ENCODE peak calls at places on chromosomes 3 and 15, in five cellular contexts. One of them, this sample, is unnamed.

GRCh38 chr3:42979044-42979962 is at the start of gene GASK1A:
- DNase-seq in AG08395: peak
- DNase-seq in right cardiac atrium: peak
- DNase-seq in HuH-7.5: peak
- DNase-seq in activated T-cell treated with anti-CD3 and anti-CD28 coated beads for 24 hours: no peak
- DNase-seq in this sample: no peak

GRCh38 chr3:73661262-73661661 is 36.5 kb upstream of the PDZRN3 start:
- DNase-seq in AG08395: peak
- DNase-seq in right cardiac atrium: no peak
- DNase-seq in HuH-7.5: no peak
- DNase-seq in activated T-cell treated with anti-CD3 and anti-CD28 coated beads for 24 hours: no peak
- DNase-seq in this sample: no peak

GRCh38 chr3:136664771-136665170 is 87.4 kb downstream of the STAG1 start:
- DNase-seq in HuH-7.5: no peak
- DNase-seq in AG08395: no peak
- DNase-seq in activated T-cell treated with anti-CD3 and anti-CD28 coated beads for 24 hours: no peak
- DNase-seq in right cardiac atrium: no peak
- DNase-seq in this sample: no peak

GRCh38 chr3:134650431-134651346 is at the start of gene KY:
- DNase-seq in HuH-7.5: no peak
- DNase-seq in activated T-cell treated with anti-CD3 and anti-CD28 coated beads for 24 hours: no peak
- DNase-seq in right cardiac atrium: peak
- DNase-seq in AG08395: peak
- DNase-seq in this sample: no peak

GRCh38 chr15:91866371-91866905 is 12.9 kb downstream of the SLCO3A1 start:
- DNase-seq in right cardiac atrium: no peak
- DNase-seq in activated T-cell treated with anti-CD3 and anti-CD28 coated beads for 24 hours: no peak
- DNase-seq in HuH-7.5: no peak
- DNase-seq in AG08395: no peak
- DNase-seq in this sample: no peak

GRCh38 chr3:165903885-165904284 is 66.7 kb upstream of the BCHE start:
- DNase-seq in activated T-cell treated with anti-CD3 and anti-CD28 coated beads for 24 hours: no peak
- DNase-seq in HuH-7.5: no peak
- DNase-seq in AG08395: no peak
- DNase-seq in right cardiac atrium: no peak
- DNase-seq in this sample: no peak

GRCh38 chr3:72756900-72757299 is 91.3 kb downstream of the SHQ1 start:
- DNase-seq in activated T-cell treated with anti-CD3 and anti-CD28 coated beads for 24 hours: peak
- DNase-seq in HuH-7.5: no peak
- DNase-seq in right cardiac atrium: no peak
- DNase-seq in AG08395: no peak
- DNase-seq in this sample: no peak

GRCh38 chr15:62138124-62138523 is 27.0 kb downstream of the C2CD4B start:
- DNase-seq in right cardiac atrium: no peak
- DNase-seq in activated T-cell treated with anti-CD3 and anti-CD28 coated beads for 24 hours: no peak
- DNase-seq in AG08395: no peak
- DNase-seq in HuH-7.5: no peak
- DNase-seq in this sample: no peak

GRCh38 chr15:90091156-90091931 is 10.9 kb downstream of the IDH2 start:
- DNase-seq in AG08395: no peak
- DNase-seq in right cardiac atrium: no peak
- DNase-seq in activated T-cell treated with anti-CD3 and anti-CD28 coated beads for 24 hours: no peak
- DNase-seq in HuH-7.5: no peak
- DNase-seq in this sample: no peak

GRCh38 chr3:41247590-41247989 is 48.3 kb downstream of the CTNNB1 start:
- DNase-seq in right cardiac atrium: no peak
- DNase-seq in AG08395: no peak
- DNase-seq in HuH-7.5: no peak
- DNase-seq in activated T-cell treated with anti-CD3 and anti-CD28 coated beads for 24 hours: no peak
- DNase-seq in this sample: no peak